ENCODE peak calls at places on chromosomes 11 and 22, in eight cellular contexts. O is Peyer's patch, V is amygdala, C is lung, E is HFF-Myc, Z is neural crest cell, B is NCI-H1092 treated with DMSO at 0.1 percent for 48 hours, T is nephron progenitor cell. R is an unnamed sample.

GRCh38 chr11:117490019-117490679 is 162.5 kb downstream of the CEP164 start:
- DNase-seq in T (no peak), C (no peak), Z (no peak), O (no peak), B (no peak), E (no peak), V (no peak), R (peak)

GRCh38 chr11:96161271-96162089 is 181.5 kb downstream of the MAML2 start:
- DNase-seq in E (no peak), O (no peak), B (no peak), C (no peak), V (no peak), Z (no peak), T (peak), R (no peak)

GRCh38 chr22:38240734-38241252 is 32.0 kb downstream of the TMEM184B start:
- DNase-seq in B (peak), E (peak), C (no peak), V (no peak), T (no peak), O (peak), Z (no peak), R (no peak)

GRCh38 chr11:18749681-18750319 is 23.8 kb upstream of the IGSF22 start:
- DNase-seq in V (peak), T (no peak), Z (no peak), C (no peak), B (no peak), O (no peak), E (peak), R (no peak)

GRCh38 chr11:58734681-58735490 is 3.1 kb upstream of the GLYAT start:
- DNase-seq in E (no peak), O (no peak), T (no peak), C (no peak), V (no peak), Z (no peak), B (no peak), R (no peak)

GRCh38 chr22:19716829-19717105 is 2.5 kb downstream of the SEPTIN5 start:
- DNase-seq in B (no peak), E (no peak), Z (no peak), O (no peak), T (peak), C (no peak), V (no peak), R (no peak)

GRCh38 chr11:86069408-86070086 is 663 bp upstream of the PICALM start:
- DNase-seq in B (no peak), C (peak), T (no peak), Z (no peak), O (no peak), V (no peak), E (peak), R (peak)

GRCh38 chr11:134342572-134343340 is 11.0 kb downstream of the GLB1L2 start:
- DNase-seq in B (no peak), C (peak), V (no peak), T (no peak), O (no peak), E (no peak), Z (no peak), R (no peak)

GRCh38 chr22:50218996-50219727 is 18.4 kb downstream of the SELENOO start:
- DNase-seq in E (peak), V (no peak), B (peak), O (peak), C (peak), Z (no peak), T (no peak), R (no peak)

GRCh38 chr22:24433868-24434471 is 6.6 kb downstream of the ADORA2A start:
- DNase-seq in C (no peak), E (no peak), V (no peak), T (no peak), Z (no peak), B (no peak), O (peak), R (no peak)

GRCh38 chr11:117972589-117973445 is 13.4 kb upstream of the IL10RA start:
- DNase-seq in B (peak), E (no peak), T (no peak), Z (no peak), V (no peak), C (peak), O (no peak), R (no peak)

GRCh38 chr11:121722431-121723256 is 269.9 kb upstream of the SORL1-AS1 start:
- DNase-seq in E (peak), O (peak), T (peak), Z (peak), B (peak), C (peak), V (peak), R (peak)

GRCh38 chr11:119109843-119110242 is 2.7 kb downstream of the C2CD2L start:
- DNase-seq in T (no peak), Z (no peak), B (no peak), C (no peak), O (no peak), E (no peak), V (no peak), R (no peak)

GRCh38 chr11:83364500-83365059 is 78.4 kb upstream of the CCDC90B start:
- DNase-seq in T (no peak), O (no peak), Z (no peak), C (no peak), B (no peak), E (no peak), V (no peak), R (no peak)

GRCh38 chr11:26964335-26964734 is 29.6 kb upstream of the FIBIN start:
- DNase-seq in O (no peak), C (no peak), B (no peak), E (no peak), Z (no peak), V (no peak), T (no peak), R (no peak)

GRCh38 chr22:45159652-45160462 is 3.9 kb upstream of the NUP50 start:
- DNase-seq in T (no peak), B (no peak), Z (no peak), E (no peak), V (no peak), O (no peak), C (no peak), R (no peak)